ENCODE peak calls at places on chromosome 19, in ten cellular contexts. P, H, F, G, M, S, Z, Q, A and R are unnamed samples. For H3K4me1, the result is how much of the 10 kb centered on the place peaks cover.

GRCh38 chr19:33405491-33406461 is 32.3 kb downstream of the CEBPG start:
- DNase-seq in P (no peak), H (no peak), F (no peak), G (no peak), M (no peak), S (no peak), Z (no peak), Q (no peak), A (peak), R (peak)

GRCh38 chr19:33294058-33294798 is 8.1 kb downstream of the CEBPA start:
- DNase-seq in P (no peak), H (no peak), F (no peak), G (no peak), M (no peak), S (no peak), Z (no peak), Q (no peak), A (no peak), R (no peak)

GRCh38 chr19:18274776-18275356 is 614 bp upstream of the IQCN start:
- DNase-seq in P (peak), H (peak), F (peak), G (no peak), M (no peak), S (peak), Z (peak), Q (no peak), A (peak), R (peak)

GRCh38 chr19:40221858-40222619 is 3.9 kb upstream of the TTC9B start:
- DNase-seq in P (peak), H (peak), F (peak), G (peak), M (peak), S (peak), Z (peak), Q (peak), A (peak), R (peak)

GRCh38 chr19:46731007-46731501 is 14.1 kb upstream of the PRKD2 start:
- DNase-seq in P (no peak), H (no peak), F (peak), G (no peak), M (no peak), S (peak), Z (no peak), Q (no peak), A (no peak), R (peak)

GRCh38 chr19:46979770-46980105 is 39.9 kb upstream of the NPAS1 start:
- DNase-seq in P (no peak), H (no peak), F (no peak), G (no peak), M (no peak), S (no peak), Z (no peak), Q (peak), A (no peak), R (peak)

GRCh38 chr19:30224689-30225606 is 147.2 kb upstream of the ZNF536 start:
- DNase-seq in P (no peak), H (peak), F (peak), G (peak), M (no peak), S (peak), Z (no peak), Q (peak), A (no peak), R (no peak)

GRCh38 chr19:8893419-8893818 is 61.2 kb downstream of the MBD3L1 start:
- DNase-seq in P (no peak), H (no peak), F (no peak), G (no peak), M (no peak), S (no peak), Z (no peak), Q (no peak), A (no peak), R (no peak)

GRCh38 chr19:23547816-23548430 is 139.1 kb downstream of the ZNF675 start:
- DNase-seq in P (no peak), H (no peak), F (no peak), G (no peak), M (no peak), S (no peak), Z (no peak), Q (no peak), A (no peak), R (no peak)

GRCh38 chr19:5972355-5972731 is 5.6 kb downstream of the RANBP3 start:
- DNase-seq in P (no peak), H (no peak), F (no peak), G (no peak), M (no peak), S (no peak), Z (no peak), Q (no peak), A (no peak), R (no peak)
- H3K4me1 ChIP-seq in P (under half), H (under half), F (under half), G (under half), M (under half), S (under half), Z (half or more), Q (under half), A (half or more), R (half or more)

DNA sequence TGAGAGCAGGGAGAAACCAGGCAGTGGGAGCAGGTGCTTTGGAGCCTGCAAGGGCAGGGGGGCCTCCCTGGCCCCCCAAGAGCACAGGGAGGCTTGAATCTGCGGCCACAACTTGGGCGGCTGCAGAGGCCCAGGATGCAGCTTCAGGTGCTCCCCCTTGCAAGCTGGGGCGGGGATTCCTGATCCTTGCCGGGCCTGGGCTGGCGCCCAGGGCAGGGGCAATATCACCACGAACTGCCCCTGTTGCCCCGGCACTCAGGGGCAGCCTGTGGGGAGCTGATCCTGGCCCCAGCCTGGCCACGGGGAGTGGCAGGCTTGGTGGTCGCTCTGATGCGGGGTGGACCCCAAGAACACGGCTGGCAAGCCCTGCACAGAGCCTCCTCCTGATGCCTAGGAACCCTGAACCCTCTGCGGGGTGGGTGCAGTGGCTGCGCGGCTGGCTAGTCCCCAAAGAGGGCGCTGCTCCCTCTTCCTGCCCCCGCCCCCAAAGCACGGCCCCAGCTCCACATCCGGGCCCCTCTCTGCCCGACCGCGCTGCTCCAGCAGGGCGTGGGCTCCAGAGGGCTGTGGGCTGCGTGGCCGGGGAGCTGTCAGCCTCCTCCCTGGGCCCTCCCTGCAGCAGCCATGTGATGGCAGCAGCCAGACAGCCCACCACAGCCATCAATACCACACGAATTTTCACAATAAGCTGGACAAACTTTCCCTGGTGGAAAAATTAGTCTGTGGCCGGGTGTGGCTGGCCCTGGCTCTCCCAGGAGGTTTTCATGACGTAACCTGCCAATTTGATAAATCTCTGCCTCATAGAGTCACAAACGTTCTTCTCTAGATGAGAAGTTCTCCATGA is 21.0 kb downstream of the TNFSF9 start:
- DNase-seq in P (no peak), H (peak), F (peak), G (peak), M (no peak), S (no peak), Z (no peak), Q (peak), A (peak), R (no peak)
- H3K4me3 ChIP-seq in P (no peak), H (no peak), F (no peak), G (no peak), M (peak), S (no peak), Z (no peak), Q (peak), A (peak), R (no peak)

GRCh38 chr19:4376245-4376990 is 23.9 kb downstream of the SH3GL1 start:
- DNase-seq in P (no peak), H (no peak), F (no peak), G (no peak), M (no peak), S (no peak), Z (no peak), Q (no peak), A (no peak), R (peak)
- H3K4me1 ChIP-seq in P (half or more), H (under half), F (under half), G (half or more), M (half or more), S (under half), Z (half or more), Q (under half), A (half or more), R (half or more)

DNA sequence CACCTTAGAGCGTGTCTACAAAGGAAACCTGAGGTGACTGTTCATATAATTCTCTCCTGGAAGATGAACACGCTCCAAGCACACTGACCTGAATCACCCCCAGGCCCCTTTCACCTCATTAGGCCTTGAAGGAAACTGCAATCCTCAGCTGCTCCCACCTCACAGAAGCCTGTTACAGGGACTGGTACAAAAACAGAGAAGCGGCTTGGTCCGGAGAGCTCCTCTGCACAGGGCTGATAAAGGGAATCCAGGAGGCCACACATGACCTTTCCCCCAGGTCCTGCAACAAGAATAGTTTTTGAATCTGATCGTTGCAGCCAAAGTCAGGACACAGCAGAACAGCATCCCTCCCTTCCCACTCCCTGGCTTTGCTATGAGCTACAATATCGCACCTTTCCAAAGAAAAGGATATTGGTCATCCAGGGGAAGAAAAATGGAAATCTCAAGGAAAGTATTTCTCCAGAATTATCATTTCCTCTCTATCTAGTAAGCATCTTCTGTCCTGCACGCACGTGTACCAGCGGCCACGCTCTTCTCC is 666.7 kb downstream of the UQCRFS1 start:
- DNase-seq in P (no peak), H (no peak), F (no peak), G (no peak), M (no peak), S (no peak), Z (no peak), Q (no peak), A (no peak), R (no peak)
- H3K4me3 ChIP-seq in P (no peak), H (no peak), F (no peak), G (no peak), M (no peak), S (no peak), Z (no peak), Q (no peak), A (no peak), R (no peak)

GRCh38 chr19:13058951-13059660 is 43.6 kb downstream of the LYL1 start:
- DNase-seq in P (no peak), H (no peak), F (no peak), G (no peak), M (no peak), S (no peak), Z (no peak), Q (peak), A (no peak), R (no peak)
- H3K4me1 ChIP-seq in P (half or more), H (half or more), F (under half), G (half or more), M (under half), S (half or more), Z (half or more), Q (half or more), A (under half), R (under half)

GRCh38 chr19:45037393-45038169 is 1.3 kb upstream of the CLASRP start:
- DNase-seq in P (no peak), H (no peak), F (no peak), G (no peak), M (no peak), S (no peak), Z (no peak), Q (no peak), A (no peak), R (no peak)

GRCh38 chr19:45041125-45041524 is 2.3 kb downstream of the CLASRP start:
- DNase-seq in P (no peak), H (no peak), F (no peak), G (no peak), M (no peak), S (no peak), Z (no peak), Q (no peak), A (no peak), R (no peak)

GRCh38 chr19:45038931-45039893 is at the start of gene CLASRP:
- DNase-seq in P (peak), H (peak), F (peak), G (peak), M (peak), S (peak), Z (peak), Q (peak), A (peak), R (peak)

GRCh38 chr19:45035755-45036154 is 3.1 kb upstream of the CLASRP start:
- DNase-seq in P (no peak), H (no peak), F (no peak), G (no peak), M (no peak), S (no peak), Z (no peak), Q (no peak), A (no peak), R (no peak)

GRCh38 chr19:45040059-45040767 is 1.4 kb downstream of the CLASRP start:
- DNase-seq in P (no peak), H (no peak), F (no peak), G (no peak), M (no peak), S (no peak), Z (no peak), Q (no peak), A (no peak), R (no peak)
- H3K4me3 ChIP-seq in P (peak), H (no peak), F (no peak), G (peak), M (peak), S (peak), Z (peak), Q (peak), A (peak), R (peak)

DNA sequence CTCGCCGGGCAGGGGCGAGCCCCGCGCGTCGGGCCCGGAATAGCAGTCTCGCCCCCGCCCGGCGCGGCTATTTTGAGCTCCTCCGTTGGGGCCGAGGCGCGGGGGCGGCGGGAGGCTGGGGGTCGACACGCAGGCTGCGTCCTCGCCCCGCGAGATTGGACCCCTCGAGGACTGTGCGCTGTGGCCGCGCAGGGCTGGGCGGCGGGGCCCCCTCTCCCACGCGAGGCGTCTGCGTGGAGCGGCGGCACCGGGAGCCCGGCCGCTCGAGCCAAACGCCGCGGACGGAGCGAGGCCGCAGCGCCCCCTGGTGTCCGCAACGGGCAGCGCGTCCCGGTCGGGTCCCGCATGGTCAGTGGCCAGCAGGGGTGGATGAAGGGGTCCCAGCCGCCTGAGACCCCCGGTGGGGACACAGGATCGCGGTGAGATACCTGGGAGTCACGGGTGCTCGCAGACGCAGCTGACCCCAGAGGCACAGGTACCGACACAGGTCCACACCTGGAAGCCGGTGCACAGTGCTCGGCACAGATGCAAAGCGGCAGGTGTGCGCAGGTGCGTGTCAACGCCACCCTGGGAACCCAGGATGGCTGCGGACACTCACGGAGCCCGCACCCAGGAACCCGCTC is 2.2 kb upstream of the CIRBP start:
- DNase-seq in P (no peak), H (peak), F (peak), G (no peak), M (peak), S (peak), Z (no peak), Q (peak), A (peak), R (peak)
- H3K4me1 ChIP-seq in P (half or more), H (half or more), F (half or more), G (half or more), M (half or more), S (under half), Z (half or more), Q (half or more), A (half or more), R (half or more)